ENCODE peak calls at places on chromosomes 7 and 10, in eight cellular contexts. Q is GM20000; Y is CD8-positive, alpha-beta T cell; V is omental fat pad; H is non-pigmented ciliary epithelial cell; L is skeletal muscle cell; K is GM12892; B is SK-MEL-5. W is an unnamed sample.

GRCh38 chr7:144826248-144826647 is 9.6 kb downstream of the TPK1 start:
- DNase-seq in Q (no peak), Y (no peak), V (no peak), H (no peak), L (no peak), K (no peak), B (no peak), W (no peak)

GRCh38 chr10:96431211-96431970 is 72.6 kb upstream of the OPALIN start:
- DNase-seq in Q (no peak), Y (no peak), V (no peak), H (no peak), L (no peak), K (no peak), B (no peak), W (no peak)

GRCh38 chr7:8176370-8177081 is 85.4 kb downstream of the ICA1 start:
- DNase-seq in Q (peak), Y (peak), V (no peak), H (no peak), L (no peak), K (peak), B (no peak), W (no peak)

GRCh38 chr10:96075977-96076376 is 32.6 kb downstream of the CCNJ start:
- DNase-seq in Q (no peak), Y (no peak), V (no peak), H (no peak), L (no peak), K (no peak), B (no peak), W (no peak)

GRCh38 chr10:58475322-58476277 is 37.1 kb upstream of the BICC1 start:
- DNase-seq in Q (no peak), Y (no peak), V (no peak), H (peak), L (peak), K (no peak), B (peak), W (peak)

GRCh38 chr7:29987821-29988317 is 1.7 kb downstream of the SCRN1 start:
- DNase-seq in Q (peak), Y (no peak), V (no peak), H (peak), L (peak), K (no peak), B (peak), W (peak)

GRCh38 chr10:89845541-89846275 is 144.3 kb downstream of the KIF20B start:
- DNase-seq in Q (no peak), Y (no peak), V (no peak), H (peak), L (peak), K (no peak), B (no peak), W (no peak)

GRCh38 chr10:124688889-124689670 is 55.1 kb downstream of the FAM53B start:
- DNase-seq in Q (peak), Y (no peak), V (no peak), H (no peak), L (no peak), K (no peak), B (no peak), W (no peak)

GRCh38 chr7:42055171-42055570 is 181.8 kb downstream of the GLI3 start:
- DNase-seq in Q (no peak), Y (no peak), V (no peak), H (no peak), L (no peak), K (no peak), B (no peak), W (no peak)

GRCh38 chr7:74203157-74203556 is 6.6 kb upstream of the LAT2 start:
- DNase-seq in Q (no peak), Y (no peak), V (no peak), H (no peak), L (no peak), K (no peak), B (peak), W (peak)

GRCh38 chr10:112307631-112308502 is 24.7 kb downstream of the TECTB start:
- DNase-seq in Q (peak), Y (no peak), V (no peak), H (peak), L (no peak), K (peak), B (peak), W (peak)

GRCh38 chr7:13279854-13280435 is 592.5 kb downstream of the ARL4A start:
- DNase-seq in Q (no peak), Y (no peak), V (no peak), H (no peak), L (no peak), K (no peak), B (peak), W (no peak)

GRCh38 chr7:485188-486081 is 34.2 kb downstream of the PDGFA start:
- DNase-seq in Q (no peak), Y (no peak), V (no peak), H (no peak), L (no peak), K (no peak), B (no peak), W (no peak)

W was measured in foreskin melanocyte.